ENCODE peak calls at places on chromosomes 1 and 21, in seven cellular contexts. One of them, this sample, is unnamed.
A peak's percentile ranks its signal among the peaks of the same experiment; 100 is the strongest.

GRCh38 chr1:225882008-225882698 is at the start of gene TMEM63A:
- DNase-seq in T-helper 1 cell: peak; percentile 86
- DNase-seq in T-helper 9 cell: peak; percentile 91
- DNase-seq in HTR-8/SVneo: peak; percentile 95
- DNase-seq in GM20000: peak; percentile 98
- DNase-seq in effector CD8-positive, alpha-beta T cell: peak; percentile 83
- DNase-seq in T47D: peak; percentile 99
- DNase-seq in this sample: peak; percentile 87

GRCh38 chr1:14138135-14138506 is 438.1 kb downstream of the PRDM2 start:
- DNase-seq in T-helper 1 cell: no peak
- DNase-seq in T-helper 9 cell: no peak
- DNase-seq in HTR-8/SVneo: no peak
- DNase-seq in GM20000: no peak
- DNase-seq in effector CD8-positive, alpha-beta T cell: no peak
- DNase-seq in T47D: no peak
- DNase-seq in this sample: no peak

GRCh38 chr1:33032126-33032869 is 4.4 kb downstream of the AK2 start:
- DNase-seq in T-helper 1 cell: no peak
- DNase-seq in T-helper 9 cell: no peak
- DNase-seq in HTR-8/SVneo: no peak
- DNase-seq in GM20000: no peak
- DNase-seq in effector CD8-positive, alpha-beta T cell: no peak
- DNase-seq in T47D: no peak
- DNase-seq in this sample: no peak

GRCh38 chr21:39685991-39686390 is 59.0 kb upstream of the IGSF5 start:
- DNase-seq in T-helper 1 cell: no peak
- DNase-seq in T-helper 9 cell: no peak
- DNase-seq in HTR-8/SVneo: no peak
- DNase-seq in GM20000: no peak
- DNase-seq in effector CD8-positive, alpha-beta T cell: no peak
- DNase-seq in T47D: no peak
- DNase-seq in this sample: no peak

GRCh38 chr21:37459575-37459974 is 93.0 kb downstream of the DYRK1A start:
- DNase-seq in T-helper 1 cell: no peak
- DNase-seq in T-helper 9 cell: no peak
- DNase-seq in HTR-8/SVneo: peak; percentile 43
- DNase-seq in GM20000: no peak
- DNase-seq in effector CD8-positive, alpha-beta T cell: no peak
- DNase-seq in T47D: no peak
- DNase-seq in this sample: no peak

GRCh38 chr21:43906585-43907370 is 41.8 kb downstream of the AGPAT3 start:
- DNase-seq in T-helper 1 cell: no peak
- DNase-seq in T-helper 9 cell: no peak
- DNase-seq in HTR-8/SVneo: no peak
- DNase-seq in GM20000: no peak
- DNase-seq in effector CD8-positive, alpha-beta T cell: no peak
- DNase-seq in T47D: no peak
- DNase-seq in this sample: no peak

GRCh38 chr1:43747736-43748135 is 40.4 kb downstream of the ST3GAL3 start:
- DNase-seq in T-helper 1 cell: no peak
- DNase-seq in T-helper 9 cell: no peak
- DNase-seq in HTR-8/SVneo: no peak
- DNase-seq in GM20000: no peak
- DNase-seq in effector CD8-positive, alpha-beta T cell: no peak
- DNase-seq in T47D: no peak
- DNase-seq in this sample: no peak

GRCh38 chr1:119713039-119713537 is 1.4 kb downstream of the PHGDH start:
- DNase-seq in T-helper 1 cell: no peak
- DNase-seq in T-helper 9 cell: no peak
- DNase-seq in HTR-8/SVneo: no peak
- DNase-seq in GM20000: no peak
- DNase-seq in effector CD8-positive, alpha-beta T cell: no peak
- DNase-seq in T47D: no peak
- DNase-seq in this sample: no peak

GRCh38 chr1:55611123-55611522 is 396.0 kb upstream of the USP24 start:
- DNase-seq in T-helper 1 cell: no peak
- DNase-seq in T-helper 9 cell: no peak
- DNase-seq in HTR-8/SVneo: no peak
- DNase-seq in GM20000: no peak
- DNase-seq in effector CD8-positive, alpha-beta T cell: no peak
- DNase-seq in T47D: no peak
- DNase-seq in this sample: no peak

GRCh38 chr1:108199781-108200626 is at the start of gene SLC25A24:
- DNase-seq in T-helper 1 cell: peak; percentile 69
- DNase-seq in T-helper 9 cell: peak; percentile 58
- DNase-seq in HTR-8/SVneo: peak; percentile 56
- DNase-seq in GM20000: peak; percentile 82
- DNase-seq in effector CD8-positive, alpha-beta T cell: peak; percentile 46
- DNase-seq in T47D: peak; percentile 69
- DNase-seq in this sample: peak; percentile 55

GRCh38 chr1:27005648-27006496 is 6.8 kb downstream of the TENT5B start:
- DNase-seq in T-helper 1 cell: no peak
- DNase-seq in T-helper 9 cell: no peak
- DNase-seq in HTR-8/SVneo: no peak
- DNase-seq in GM20000: no peak
- DNase-seq in effector CD8-positive, alpha-beta T cell: no peak
- DNase-seq in T47D: no peak
- DNase-seq in this sample: no peak

GRCh38 chr1:118093017-118093416 is 92.0 kb downstream of the SPAG17 start:
- DNase-seq in T-helper 1 cell: no peak
- DNase-seq in T-helper 9 cell: no peak
- DNase-seq in HTR-8/SVneo: no peak
- DNase-seq in GM20000: no peak
- DNase-seq in effector CD8-positive, alpha-beta T cell: no peak
- DNase-seq in T47D: no peak
- DNase-seq in this sample: no peak

GRCh38 chr1:46820076-46820475 is 21.2 kb downstream of the CYP4B1 start:
- DNase-seq in T-helper 1 cell: no peak
- DNase-seq in T-helper 9 cell: no peak
- DNase-seq in HTR-8/SVneo: no peak
- DNase-seq in GM20000: no peak
- DNase-seq in effector CD8-positive, alpha-beta T cell: no peak
- DNase-seq in T47D: no peak
- DNase-seq in this sample: no peak

GRCh38 chr1:41666991-41667631 is 182.6 kb upstream of the EDN2 start:
- DNase-seq in T-helper 1 cell: peak; percentile 34
- DNase-seq in T-helper 9 cell: peak; percentile 38
- DNase-seq in HTR-8/SVneo: no peak
- DNase-seq in GM20000: peak; percentile 80
- DNase-seq in effector CD8-positive, alpha-beta T cell: peak; percentile 25
- DNase-seq in T47D: no peak
- DNase-seq in this sample: peak; percentile 31

GRCh38 chr1:6251233-6251632 is 7.3 kb downstream of the HES3 start:
- DNase-seq in T-helper 1 cell: no peak
- DNase-seq in T-helper 9 cell: no peak
- DNase-seq in HTR-8/SVneo: no peak
- DNase-seq in GM20000: no peak
- DNase-seq in effector CD8-positive, alpha-beta T cell: no peak
- DNase-seq in T47D: no peak
- DNase-seq in this sample: no peak

GRCh38 chr1:201459052-201459451 is 9.9 kb downstream of the PHLDA3 start:
- DNase-seq in T-helper 1 cell: no peak
- DNase-seq in T-helper 9 cell: no peak
- DNase-seq in HTR-8/SVneo: no peak
- DNase-seq in GM20000: no peak
- DNase-seq in effector CD8-positive, alpha-beta T cell: no peak
- DNase-seq in T47D: no peak
- DNase-seq in this sample: no peak

GRCh38 chr1:203273206-203273868 is 32.0 kb upstream of the BTG2 start:
- DNase-seq in T-helper 1 cell: peak; percentile 86
- DNase-seq in T-helper 9 cell: peak; percentile 94
- DNase-seq in HTR-8/SVneo: peak; percentile 81
- DNase-seq in GM20000: peak; percentile 74
- DNase-seq in effector CD8-positive, alpha-beta T cell: peak; percentile 89
- DNase-seq in T47D: peak; percentile 55
- DNase-seq in this sample: peak; percentile 89

GRCh38 chr1:36023098-36023769 is 60.7 kb upstream of the TEKT2 start:
- DNase-seq in T-helper 1 cell: no peak
- DNase-seq in T-helper 9 cell: no peak
- DNase-seq in HTR-8/SVneo: no peak
- DNase-seq in GM20000: peak; percentile 54
- DNase-seq in effector CD8-positive, alpha-beta T cell: no peak
- DNase-seq in T47D: no peak
- DNase-seq in this sample: no peak

GRCh38 chr1:175433586-175434267 is 241.2 kb upstream of the KIAA0040 start:
- DNase-seq in T-helper 1 cell: no peak
- DNase-seq in T-helper 9 cell: no peak
- DNase-seq in HTR-8/SVneo: no peak
- DNase-seq in GM20000: no peak
- DNase-seq in effector CD8-positive, alpha-beta T cell: no peak
- DNase-seq in T47D: no peak
- DNase-seq in this sample: no peak

GRCh38 chr1:203133969-203134725 is 6.6 kb downstream of the ADORA1 start:
- DNase-seq in T-helper 1 cell: no peak
- DNase-seq in T-helper 9 cell: no peak
- DNase-seq in HTR-8/SVneo: no peak
- DNase-seq in GM20000: no peak
- DNase-seq in effector CD8-positive, alpha-beta T cell: no peak
- DNase-seq in T47D: no peak
- DNase-seq in this sample: no peak

GRCh38 chr21:36882776-36883175 is 83.7 kb downstream of the HLCS start:
- DNase-seq in T-helper 1 cell: no peak
- DNase-seq in T-helper 9 cell: no peak
- DNase-seq in HTR-8/SVneo: no peak
- DNase-seq in GM20000: no peak
- DNase-seq in effector CD8-positive, alpha-beta T cell: no peak
- DNase-seq in T47D: no peak
- DNase-seq in this sample: no peak

GRCh38 chr1:209674957-209675566 is at the start of gene G0S2:
- DNase-seq in T-helper 1 cell: no peak
- DNase-seq in T-helper 9 cell: no peak
- DNase-seq in HTR-8/SVneo: no peak
- DNase-seq in GM20000: peak; percentile 27
- DNase-seq in effector CD8-positive, alpha-beta T cell: no peak
- DNase-seq in T47D: peak; percentile 58
- DNase-seq in this sample: peak; percentile 6

GRCh38 chr1:153597206-153597605 is 15.7 kb downstream of the S100A16 start:
- DNase-seq in T-helper 1 cell: no peak
- DNase-seq in T-helper 9 cell: no peak
- DNase-seq in HTR-8/SVneo: no peak
- DNase-seq in GM20000: no peak
- DNase-seq in effector CD8-positive, alpha-beta T cell: no peak
- DNase-seq in T47D: no peak
- DNase-seq in this sample: no peak

GRCh38 chr1:34907487-34908090 is 21.9 kb downstream of the DLGAP3 start:
- DNase-seq in T-helper 1 cell: no peak
- DNase-seq in T-helper 9 cell: no peak
- DNase-seq in HTR-8/SVneo: no peak
- DNase-seq in GM20000: no peak
- DNase-seq in effector CD8-positive, alpha-beta T cell: no peak
- DNase-seq in T47D: no peak
- DNase-seq in this sample: no peak

GRCh38 chr21:45562965-45563364 is 20.7 kb upstream of the SLC19A1 start:
- DNase-seq in T-helper 1 cell: no peak
- DNase-seq in T-helper 9 cell: no peak
- DNase-seq in HTR-8/SVneo: no peak
- DNase-seq in GM20000: no peak
- DNase-seq in effector CD8-positive, alpha-beta T cell: no peak
- DNase-seq in T47D: no peak
- DNase-seq in this sample: no peak

GRCh38 chr1:55289614-55290013 is 74.5 kb upstream of the USP24 start:
- DNase-seq in T-helper 1 cell: no peak
- DNase-seq in T-helper 9 cell: no peak
- DNase-seq in HTR-8/SVneo: no peak
- DNase-seq in GM20000: no peak
- DNase-seq in effector CD8-positive, alpha-beta T cell: no peak
- DNase-seq in T47D: no peak
- DNase-seq in this sample: no peak

GRCh38 chr21:42527489-42528158 is 14.0 kb downstream of the SLC37A1 start:
- DNase-seq in T-helper 1 cell: peak; percentile 39
- DNase-seq in T-helper 9 cell: peak; percentile 42
- DNase-seq in HTR-8/SVneo: no peak
- DNase-seq in GM20000: peak; percentile 64
- DNase-seq in effector CD8-positive, alpha-beta T cell: peak; percentile 32
- DNase-seq in T47D: no peak
- DNase-seq in this sample: peak; percentile 16

GRCh38 chr1:30852026-30852425 is 56.5 kb downstream of the SDC3 start:
- DNase-seq in T-helper 1 cell: no peak
- DNase-seq in T-helper 9 cell: no peak
- DNase-seq in HTR-8/SVneo: no peak
- DNase-seq in GM20000: no peak
- DNase-seq in effector CD8-positive, alpha-beta T cell: no peak
- DNase-seq in T47D: no peak
- DNase-seq in this sample: no peak

GRCh38 chr1:1144122-1144842 is 28.4 kb upstream of the C1orf159 start:
- DNase-seq in T-helper 1 cell: peak; percentile 53
- DNase-seq in T-helper 9 cell: peak; percentile 51
- DNase-seq in HTR-8/SVneo: no peak
- DNase-seq in GM20000: peak; percentile 84
- DNase-seq in effector CD8-positive, alpha-beta T cell: peak; percentile 34
- DNase-seq in T47D: no peak
- DNase-seq in this sample: peak; percentile 43

GRCh38 chr1:32872189-32872898 is 1.6 kb upstream of the FNDC5 start:
- DNase-seq in T-helper 1 cell: peak; percentile 36
- DNase-seq in T-helper 9 cell: peak; percentile 67
- DNase-seq in HTR-8/SVneo: peak; percentile 62
- DNase-seq in GM20000: peak; percentile 82
- DNase-seq in effector CD8-positive, alpha-beta T cell: peak; percentile 38
- DNase-seq in T47D: peak; percentile 57
- DNase-seq in this sample: peak; percentile 31

GRCh38 chr1:70205076-70205436 is 323 bp downstream of the LRRC40 start:
- DNase-seq in T-helper 1 cell: no peak
- DNase-seq in T-helper 9 cell: no peak
- DNase-seq in HTR-8/SVneo: no peak
- DNase-seq in GM20000: no peak
- DNase-seq in effector CD8-positive, alpha-beta T cell: no peak
- DNase-seq in T47D: no peak
- DNase-seq in this sample: no peak

GRCh38 chr1:177959793-177960515 is 9.9 kb downstream of the SEC16B start:
- DNase-seq in T-helper 1 cell: no peak
- DNase-seq in T-helper 9 cell: no peak
- DNase-seq in HTR-8/SVneo: peak; percentile 60
- DNase-seq in GM20000: no peak
- DNase-seq in effector CD8-positive, alpha-beta T cell: no peak
- DNase-seq in T47D: peak; percentile 35
- DNase-seq in this sample: no peak

GRCh38 chr1:190104959-190105358 is 372.7 kb downstream of the BRINP3 start:
- DNase-seq in T-helper 1 cell: no peak
- DNase-seq in T-helper 9 cell: no peak
- DNase-seq in HTR-8/SVneo: no peak
- DNase-seq in GM20000: no peak
- DNase-seq in effector CD8-positive, alpha-beta T cell: no peak
- DNase-seq in T47D: no peak
- DNase-seq in this sample: no peak

This sample was measured in T-helper 2 cell.